ENCODE peak calls at places on chromosome 1, in ten cellular contexts. One of them, this sample, is unnamed.
A peak's percentile ranks its signal among the peaks of the same experiment; 100 is the strongest.

GRCh38 chr1:14571810-14572767 is 26.4 kb upstream of the KAZN start:
- DNase-seq in mesothelial cell of epicardium: no peak
- DNase-seq in mesendoderm: peak; percentile 81
- DNase-seq in stimulated activated CD8-positive, alpha-beta memory T cell treated with anti-CD3 and anti-CD28 coated beads, Interleukin-2, amount 100 ng/mL, for 1 hour: no peak
- DNase-seq in NCI-H1417: no peak
- DNase-seq in sigmoid colon: no peak
- DNase-seq in HT-29: no peak
- DNase-seq in iPS DF 19.7: no peak
- DNase-seq in fibroblast of pulmonary artery: peak; percentile 1
- DNase-seq in NCI-H1694: no peak
- DNase-seq in this sample: no peak

GRCh38 chr1:29939086-29939485 is 702.8 kb downstream of the PTPRU start:
- DNase-seq in mesothelial cell of epicardium: no peak
- DNase-seq in mesendoderm: no peak
- DNase-seq in stimulated activated CD8-positive, alpha-beta memory T cell treated with anti-CD3 and anti-CD28 coated beads, Interleukin-2, amount 100 ng/mL, for 1 hour: no peak
- DNase-seq in NCI-H1417: no peak
- DNase-seq in sigmoid colon: no peak
- DNase-seq in HT-29: no peak
- DNase-seq in iPS DF 19.7: no peak
- DNase-seq in fibroblast of pulmonary artery: no peak
- DNase-seq in NCI-H1694: no peak
- DNase-seq in this sample: no peak

GRCh38 chr1:59480188-59480888 is 183.4 kb downstream of the FGGY start:
- DNase-seq in mesothelial cell of epicardium: no peak
- DNase-seq in mesendoderm: no peak
- DNase-seq in stimulated activated CD8-positive, alpha-beta memory T cell treated with anti-CD3 and anti-CD28 coated beads, Interleukin-2, amount 100 ng/mL, for 1 hour: no peak
- DNase-seq in NCI-H1417: no peak
- DNase-seq in sigmoid colon: no peak
- DNase-seq in HT-29: no peak
- DNase-seq in iPS DF 19.7: no peak
- DNase-seq in fibroblast of pulmonary artery: no peak
- DNase-seq in NCI-H1694: no peak
- DNase-seq in this sample: no peak

GRCh38 chr1:203057831-203058673 is 27.8 kb downstream of the MYOG start:
- DNase-seq in mesothelial cell of epicardium: no peak
- DNase-seq in mesendoderm: no peak
- DNase-seq in stimulated activated CD8-positive, alpha-beta memory T cell treated with anti-CD3 and anti-CD28 coated beads, Interleukin-2, amount 100 ng/mL, for 1 hour: no peak
- DNase-seq in NCI-H1417: no peak
- DNase-seq in sigmoid colon: no peak
- DNase-seq in HT-29: no peak
- DNase-seq in iPS DF 19.7: no peak
- DNase-seq in fibroblast of pulmonary artery: no peak
- DNase-seq in NCI-H1694: no peak
- DNase-seq in this sample: no peak

GRCh38 chr1:79982218-79982617 is 975.7 kb upstream of the ADGRL4 start:
- DNase-seq in mesothelial cell of epicardium: no peak
- DNase-seq in mesendoderm: no peak
- DNase-seq in stimulated activated CD8-positive, alpha-beta memory T cell treated with anti-CD3 and anti-CD28 coated beads, Interleukin-2, amount 100 ng/mL, for 1 hour: no peak
- DNase-seq in NCI-H1417: no peak
- DNase-seq in sigmoid colon: peak; percentile 72
- DNase-seq in HT-29: no peak
- DNase-seq in iPS DF 19.7: no peak
- DNase-seq in fibroblast of pulmonary artery: peak; percentile 97
- DNase-seq in NCI-H1694: no peak
- DNase-seq in this sample: no peak

GRCh38 chr1:6596886-6597776 is 5.5 kb downstream of the KLHL21 start:
- DNase-seq in mesothelial cell of epicardium: no peak
- DNase-seq in mesendoderm: no peak
- DNase-seq in stimulated activated CD8-positive, alpha-beta memory T cell treated with anti-CD3 and anti-CD28 coated beads, Interleukin-2, amount 100 ng/mL, for 1 hour: no peak
- DNase-seq in NCI-H1417: no peak
- DNase-seq in sigmoid colon: no peak
- DNase-seq in HT-29: no peak
- DNase-seq in iPS DF 19.7: no peak
- DNase-seq in fibroblast of pulmonary artery: no peak
- DNase-seq in NCI-H1694: no peak
- DNase-seq in this sample: no peak

GRCh38 chr1:27070390-27071048 is 57.9 kb upstream of the TENT5B start:
- DNase-seq in mesothelial cell of epicardium: no peak
- DNase-seq in mesendoderm: peak; percentile 57
- DNase-seq in stimulated activated CD8-positive, alpha-beta memory T cell treated with anti-CD3 and anti-CD28 coated beads, Interleukin-2, amount 100 ng/mL, for 1 hour: no peak
- DNase-seq in NCI-H1417: no peak
- DNase-seq in sigmoid colon: no peak
- DNase-seq in HT-29: peak; percentile 12
- DNase-seq in iPS DF 19.7: no peak
- DNase-seq in fibroblast of pulmonary artery: no peak
- DNase-seq in NCI-H1694: no peak
- DNase-seq in this sample: no peak

GRCh38 chr1:7519861-7520408 is 251.2 kb upstream of the VAMP3 start:
- DNase-seq in mesothelial cell of epicardium: no peak
- DNase-seq in mesendoderm: no peak
- DNase-seq in stimulated activated CD8-positive, alpha-beta memory T cell treated with anti-CD3 and anti-CD28 coated beads, Interleukin-2, amount 100 ng/mL, for 1 hour: no peak
- DNase-seq in NCI-H1417: no peak
- DNase-seq in sigmoid colon: no peak
- DNase-seq in HT-29: no peak
- DNase-seq in iPS DF 19.7: no peak
- DNase-seq in fibroblast of pulmonary artery: no peak
- DNase-seq in NCI-H1694: no peak
- DNase-seq in this sample: no peak

GRCh38 chr1:115726570-115726969 is 41.9 kb downstream of the CASQ2 start:
- DNase-seq in mesothelial cell of epicardium: no peak
- DNase-seq in mesendoderm: no peak
- DNase-seq in stimulated activated CD8-positive, alpha-beta memory T cell treated with anti-CD3 and anti-CD28 coated beads, Interleukin-2, amount 100 ng/mL, for 1 hour: no peak
- DNase-seq in NCI-H1417: no peak
- DNase-seq in sigmoid colon: no peak
- DNase-seq in HT-29: no peak
- DNase-seq in iPS DF 19.7: no peak
- DNase-seq in fibroblast of pulmonary artery: no peak
- DNase-seq in NCI-H1694: no peak
- DNase-seq in this sample: no peak

GRCh38 chr1:61081637-61082335 is 575 bp upstream of the NFIA start:
- DNase-seq in mesothelial cell of epicardium: no peak
- DNase-seq in mesendoderm: peak; percentile 60
- DNase-seq in stimulated activated CD8-positive, alpha-beta memory T cell treated with anti-CD3 and anti-CD28 coated beads, Interleukin-2, amount 100 ng/mL, for 1 hour: no peak
- DNase-seq in NCI-H1417: peak; percentile 55
- DNase-seq in sigmoid colon: peak; percentile 75
- DNase-seq in HT-29: peak; percentile 56
- DNase-seq in iPS DF 19.7: no peak
- DNase-seq in fibroblast of pulmonary artery: peak; percentile 75
- DNase-seq in NCI-H1694: peak; percentile 46
- DNase-seq in this sample: peak; percentile 47

GRCh38 chr1:46592846-46593245 is 11.2 kb downstream of the MKNK1 start:
- DNase-seq in mesothelial cell of epicardium: no peak
- DNase-seq in mesendoderm: no peak
- DNase-seq in stimulated activated CD8-positive, alpha-beta memory T cell treated with anti-CD3 and anti-CD28 coated beads, Interleukin-2, amount 100 ng/mL, for 1 hour: no peak
- DNase-seq in NCI-H1417: no peak
- DNase-seq in sigmoid colon: no peak
- DNase-seq in HT-29: no peak
- DNase-seq in iPS DF 19.7: no peak
- DNase-seq in fibroblast of pulmonary artery: no peak
- DNase-seq in NCI-H1694: no peak
- DNase-seq in this sample: no peak

GRCh38 chr1:32798191-32798590 is 19.0 kb downstream of the YARS1 start:
- DNase-seq in mesothelial cell of epicardium: no peak
- DNase-seq in mesendoderm: no peak
- DNase-seq in stimulated activated CD8-positive, alpha-beta memory T cell treated with anti-CD3 and anti-CD28 coated beads, Interleukin-2, amount 100 ng/mL, for 1 hour: no peak
- DNase-seq in NCI-H1417: no peak
- DNase-seq in sigmoid colon: no peak
- DNase-seq in HT-29: no peak
- DNase-seq in iPS DF 19.7: no peak
- DNase-seq in fibroblast of pulmonary artery: no peak
- DNase-seq in NCI-H1694: no peak
- DNase-seq in this sample: no peak

GRCh38 chr1:206935491-206936067 is 10.7 kb downstream of the PIGR start:
- DNase-seq in mesothelial cell of epicardium: no peak
- DNase-seq in mesendoderm: peak; percentile 87
- DNase-seq in stimulated activated CD8-positive, alpha-beta memory T cell treated with anti-CD3 and anti-CD28 coated beads, Interleukin-2, amount 100 ng/mL, for 1 hour: no peak
- DNase-seq in NCI-H1417: no peak
- DNase-seq in sigmoid colon: no peak
- DNase-seq in HT-29: peak; percentile 64
- DNase-seq in iPS DF 19.7: peak; percentile 28
- DNase-seq in fibroblast of pulmonary artery: peak; percentile 28
- DNase-seq in NCI-H1694: peak; percentile 18
- DNase-seq in this sample: no peak

GRCh38 chr1:2814511-2815075 is 13.1 kb upstream of the TTC34 start:
- DNase-seq in mesothelial cell of epicardium: no peak
- DNase-seq in mesendoderm: no peak
- DNase-seq in stimulated activated CD8-positive, alpha-beta memory T cell treated with anti-CD3 and anti-CD28 coated beads, Interleukin-2, amount 100 ng/mL, for 1 hour: no peak
- DNase-seq in NCI-H1417: no peak
- DNase-seq in sigmoid colon: no peak
- DNase-seq in HT-29: no peak
- DNase-seq in iPS DF 19.7: no peak
- DNase-seq in fibroblast of pulmonary artery: no peak
- DNase-seq in NCI-H1694: no peak
- DNase-seq in this sample: no peak

GRCh38 chr1:162899422-162900168 is 38.6 kb upstream of the CCDC190 start:
- DNase-seq in mesothelial cell of epicardium: no peak
- DNase-seq in mesendoderm: no peak
- DNase-seq in stimulated activated CD8-positive, alpha-beta memory T cell treated with anti-CD3 and anti-CD28 coated beads, Interleukin-2, amount 100 ng/mL, for 1 hour: no peak
- DNase-seq in NCI-H1417: no peak
- DNase-seq in sigmoid colon: no peak
- DNase-seq in HT-29: no peak
- DNase-seq in iPS DF 19.7: no peak
- DNase-seq in fibroblast of pulmonary artery: peak; percentile 89
- DNase-seq in NCI-H1694: no peak
- DNase-seq in this sample: peak; percentile 75

GRCh38 chr1:244865028-244865371 is 657 bp upstream of the HNRNPU start:
- DNase-seq in mesothelial cell of epicardium: no peak
- DNase-seq in mesendoderm: peak; percentile 68
- DNase-seq in stimulated activated CD8-positive, alpha-beta memory T cell treated with anti-CD3 and anti-CD28 coated beads, Interleukin-2, amount 100 ng/mL, for 1 hour: no peak
- DNase-seq in NCI-H1417: peak; percentile 90
- DNase-seq in sigmoid colon: peak; percentile 71
- DNase-seq in HT-29: no peak
- DNase-seq in iPS DF 19.7: no peak
- DNase-seq in fibroblast of pulmonary artery: no peak
- DNase-seq in NCI-H1694: peak; percentile 53
- DNase-seq in this sample: no peak

GRCh38 chr1:210687582-210688279 is 359.0 kb downstream of the HHAT start:
- DNase-seq in mesothelial cell of epicardium: no peak
- DNase-seq in mesendoderm: no peak
- DNase-seq in stimulated activated CD8-positive, alpha-beta memory T cell treated with anti-CD3 and anti-CD28 coated beads, Interleukin-2, amount 100 ng/mL, for 1 hour: no peak
- DNase-seq in NCI-H1417: no peak
- DNase-seq in sigmoid colon: no peak
- DNase-seq in HT-29: no peak
- DNase-seq in iPS DF 19.7: no peak
- DNase-seq in fibroblast of pulmonary artery: no peak
- DNase-seq in NCI-H1694: no peak
- DNase-seq in this sample: peak; percentile 84

GRCh38 chr1:27994060-27994459 is 34.3 kb downstream of the XKR8 start:
- DNase-seq in mesothelial cell of epicardium: no peak
- DNase-seq in mesendoderm: peak; percentile 5
- DNase-seq in stimulated activated CD8-positive, alpha-beta memory T cell treated with anti-CD3 and anti-CD28 coated beads, Interleukin-2, amount 100 ng/mL, for 1 hour: no peak
- DNase-seq in NCI-H1417: no peak
- DNase-seq in sigmoid colon: no peak
- DNase-seq in HT-29: no peak
- DNase-seq in iPS DF 19.7: no peak
- DNase-seq in fibroblast of pulmonary artery: peak; percentile 32
- DNase-seq in NCI-H1694: no peak
- DNase-seq in this sample: no peak

GRCh38 chr1:46204406-46204742 is 1.2 kb downstream of the LURAP1 start:
- DNase-seq in mesothelial cell of epicardium: no peak
- DNase-seq in mesendoderm: no peak
- DNase-seq in stimulated activated CD8-positive, alpha-beta memory T cell treated with anti-CD3 and anti-CD28 coated beads, Interleukin-2, amount 100 ng/mL, for 1 hour: no peak
- DNase-seq in NCI-H1417: no peak
- DNase-seq in sigmoid colon: peak; percentile 68
- DNase-seq in HT-29: no peak
- DNase-seq in iPS DF 19.7: no peak
- DNase-seq in fibroblast of pulmonary artery: no peak
- DNase-seq in NCI-H1694: no peak
- DNase-seq in this sample: no peak

This sample was measured in RCC 7860.